ENCODE peak calls at places on chromosome 19, in four cellular contexts. E is GM12878, N is heart left ventricle, H is upper lobe of left lung. O is an unnamed sample.

GRCh38 chr19:38695319-38695683 is 47.9 kb downstream of the ACTN4 start:
- ATAC-seq in N (no peak), H (no peak), E (no peak), O (no peak)

GRCh38 chr19:21585491-21585890 is 80.1 kb downstream of the ZNF429 start:
- ATAC-seq in N (no peak), E (no peak), H (no peak), O (no peak)

GRCh38 chr19:4531562-4532165 is 3.4 kb downstream of the PLIN5 start:
- ATAC-seq in E (no peak), N (no peak), H (no peak), O (no peak)

GRCh38 chr19:10835754-10836477 is at the start of gene TMED1:
- ATAC-seq in H (peak), N (peak), E (peak), O (peak)

GRCh38 chr19:27909185-27909840 is 1303.6 kb downstream of the UQCRFS1 start:
- ATAC-seq in N (no peak), H (no peak), E (no peak), O (no peak)

GRCh38 chr19:5299137-5299536 is 41.5 kb downstream of the PTPRS start:
- ATAC-seq in H (no peak), E (no peak), N (no peak), O (no peak)

GRCh38 chr19:36093146-36093662 is 17.7 kb upstream of the OVOL3 start:
- ATAC-seq in H (no peak), E (peak), N (no peak), O (no peak)

GRCh38 chr19:624433-625109 is 8.8 kb downstream of the POLRMT start:
- ATAC-seq in N (no peak), H (no peak), E (no peak), O (no peak)

GRCh38 chr19:43700368-43701015 is 15.4 kb upstream of the IRGC start:
- ATAC-seq in E (peak), H (no peak), N (peak), O (peak)

GRCh38 chr19:46373573-46374359 is 26.9 kb downstream of the PPP5C start:
- ATAC-seq in N (peak), E (no peak), H (peak), O (peak)

GRCh38 chr19:41366089-41366488 is 2.1 kb upstream of the B9D2 start:
- ATAC-seq in N (no peak), H (no peak), E (no peak), O (no peak)

GRCh38 chr19:41364546-41365391 is 820 bp upstream of the B9D2 start:
- ATAC-seq in H (no peak), E (no peak), N (no peak), O (no peak)

GRCh38 chr19:41362143-41362847 is 1.7 kb downstream of the B9D2 start:
- ATAC-seq in N (no peak), H (peak), E (no peak), O (no peak)

GRCh38 chr19:41363371-41363752 is 587 bp downstream of the B9D2 start:
- ATAC-seq in H (no peak), N (no peak), E (no peak), O (no peak)

DNA sequence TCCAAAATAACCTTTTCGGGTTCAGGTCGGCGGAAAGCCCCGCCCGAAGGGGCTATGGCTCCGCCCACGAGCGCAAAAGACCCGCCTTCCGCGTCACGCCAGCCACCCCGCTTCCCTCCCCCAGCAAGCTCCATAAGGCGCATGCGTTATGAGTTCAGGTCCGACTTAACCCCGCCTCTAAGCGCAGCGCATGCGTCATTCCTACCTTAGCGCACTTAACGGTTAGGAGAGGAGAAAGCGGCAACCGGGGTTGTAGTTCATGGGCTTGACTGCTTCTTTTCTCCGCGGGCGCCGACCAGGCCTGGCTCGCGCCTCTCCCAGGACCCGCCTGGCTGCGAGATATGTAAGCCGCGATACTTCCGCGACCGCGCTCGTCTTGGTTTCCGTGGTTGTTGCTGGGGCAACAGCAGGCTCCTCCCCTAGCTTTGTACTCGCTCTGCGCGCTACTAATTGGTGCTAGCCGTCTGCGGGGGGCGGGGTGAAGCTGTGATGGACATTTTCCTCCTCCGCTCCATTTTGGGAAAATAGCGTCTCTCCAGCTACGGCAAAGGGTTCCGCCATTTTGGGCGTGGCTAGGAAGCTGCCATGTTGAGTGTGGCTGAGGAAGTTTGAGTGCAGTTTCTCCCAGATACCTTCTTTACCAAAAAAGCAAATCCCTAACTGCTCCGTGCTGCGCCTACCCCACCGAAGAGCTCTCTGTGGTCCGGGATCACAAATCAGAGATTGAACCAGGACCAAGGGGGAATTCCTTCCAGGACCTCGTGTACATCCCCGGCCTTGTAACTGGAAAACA is at the start of gene B9D2:
- ATAC-seq in N (peak), H (peak), E (peak), O (peak)
- TF ChIP-seq POLR2A in N (peak), H (peak), E (peak), O (peak)

GRCh38 chr19:49243726-49244125 is 81.3 kb downstream of the SLC6A16 start:
- ATAC-seq in E (no peak), H (peak), N (no peak), O (no peak)
- H3K4me3 ChIP-seq in E (no peak), H (no peak), N (no peak), O (no peak)

GRCh38 chr19:18467978-18468377 is 30.0 kb upstream of the ISYNA1 start:
- ATAC-seq in H (no peak), E (no peak), N (no peak), O (no peak)

GRCh38 chr19:18469245-18470107 is 31.5 kb upstream of the ISYNA1 start:
- ATAC-seq in N (peak), H (peak), E (peak), O (peak)

GRCh38 chr19:18470153-18470552 is 32.2 kb upstream of the ISYNA1 start:
- ATAC-seq in E (peak), H (no peak), N (peak), O (no peak)

GRCh38 chr19:18468930-18469244 is 31.0 kb upstream of the ISYNA1 start:
- ATAC-seq in N (no peak), E (no peak), H (no peak), O (no peak)

GRCh38 chr19:18468517-18468916 is 30.6 kb upstream of the ISYNA1 start:
- ATAC-seq in E (no peak), H (no peak), N (peak), O (no peak)
- TF ChIP-seq POLR2A in E (no peak), H (no peak), N (no peak), O (no peak)

GRCh38 chr19:48751835-48752510 is 468 bp downstream of the FUT1 start:
- ATAC-seq in H (no peak), E (no peak), N (peak), O (no peak)
- H3K4me3 ChIP-seq in H (peak), E (no peak), N (peak), O (peak)

GRCh38 chr19:24032651-24033050 is 54.3 kb upstream of the ZNF254 start:
- ATAC-seq in E (no peak), H (no peak), N (no peak), O (no peak)

GRCh38 chr19:24029941-24030636 is 56.9 kb upstream of the ZNF254 start:
- ATAC-seq in H (no peak), N (no peak), E (no peak), O (no peak)

GRCh38 chr19:24033962-24034342 is 53.0 kb upstream of the ZNF254 start:
- ATAC-seq in N (peak), E (peak), H (peak), O (peak)

GRCh38 chr19:24033308-24033961 is 53.6 kb upstream of the ZNF254 start:
- ATAC-seq in N (peak), H (peak), E (peak), O (peak)
- TF ChIP-seq POLR2A in N (peak), H (peak), E (peak), O (peak)

GRCh38 chr19:49142866-49143335 is 12.3 kb downstream of the HRC start:
- ATAC-seq in E (peak), H (peak), N (peak), O (peak)
- H3K4me3 ChIP-seq in E (no peak), H (peak), N (no peak), O (peak)

GRCh38 chr19:47729799-47730520 is 15.4 kb upstream of the NOP53 start:
- ATAC-seq in N (peak), E (peak), H (peak), O (peak)
- TF ChIP-seq POLR2A in N (no peak), E (no peak), H (no peak), O (no peak)